ENCODE peak calls at places on chromosomes 7 and 10, in nine cellular contexts. One of them, this sample, is unnamed.
A peak's percentile ranks its signal among the peaks of the same experiment; 100 is the strongest.

GRCh38 chr7:680411-681127 is 45.9 kb upstream of the DNAAF5 start:
- DNase-seq in ureter: no peak
- DNase-seq in stimulated activated CD8-positive, alpha-beta memory T cell treated with anti-CD3 and anti-CD28 coated beads, Interleukin-2, amount 100 ng/mL, for 48 hours: no peak
- DNase-seq in NCI-H748 treated with DMSO at 0.1 percent for 48 hours: no peak
- DNase-seq in GM12865: no peak
- DNase-seq in NCI-H2029 treated with DMSO at 0.1 percent for 48 hours: no peak
- DNase-seq in NCI-H2081: no peak
- DNase-seq in Calu3: no peak
- DNase-seq in endothelial cell: no peak
- DNase-seq in this sample: no peak

GRCh38 chr7:9625953-9626352 is 1192.5 kb downstream of the NXPH1 start:
- DNase-seq in ureter: no peak
- DNase-seq in stimulated activated CD8-positive, alpha-beta memory T cell treated with anti-CD3 and anti-CD28 coated beads, Interleukin-2, amount 100 ng/mL, for 48 hours: no peak
- DNase-seq in NCI-H748 treated with DMSO at 0.1 percent for 48 hours: no peak
- DNase-seq in GM12865: no peak
- DNase-seq in NCI-H2029 treated with DMSO at 0.1 percent for 48 hours: no peak
- DNase-seq in NCI-H2081: no peak
- DNase-seq in Calu3: no peak
- DNase-seq in endothelial cell: no peak
- DNase-seq in this sample: no peak

GRCh38 chr7:40640566-40640965 is 505.8 kb downstream of the SUGCT start:
- DNase-seq in ureter: no peak
- DNase-seq in stimulated activated CD8-positive, alpha-beta memory T cell treated with anti-CD3 and anti-CD28 coated beads, Interleukin-2, amount 100 ng/mL, for 48 hours: no peak
- DNase-seq in NCI-H748 treated with DMSO at 0.1 percent for 48 hours: no peak
- DNase-seq in GM12865: no peak
- DNase-seq in NCI-H2029 treated with DMSO at 0.1 percent for 48 hours: no peak
- DNase-seq in NCI-H2081: no peak
- DNase-seq in Calu3: no peak
- DNase-seq in endothelial cell: no peak
- DNase-seq in this sample: no peak

GRCh38 chr7:17090751-17091150 is 207.7 kb upstream of the AHR start:
- DNase-seq in ureter: no peak
- DNase-seq in stimulated activated CD8-positive, alpha-beta memory T cell treated with anti-CD3 and anti-CD28 coated beads, Interleukin-2, amount 100 ng/mL, for 48 hours: no peak
- DNase-seq in NCI-H748 treated with DMSO at 0.1 percent for 48 hours: no peak
- DNase-seq in GM12865: no peak
- DNase-seq in NCI-H2029 treated with DMSO at 0.1 percent for 48 hours: no peak
- DNase-seq in NCI-H2081: no peak
- DNase-seq in Calu3: no peak
- DNase-seq in endothelial cell: no peak
- DNase-seq in this sample: no peak

GRCh38 chr7:73885975-73886798 is 25.2 kb downstream of the TMEM270 start:
- DNase-seq in ureter: no peak
- DNase-seq in stimulated activated CD8-positive, alpha-beta memory T cell treated with anti-CD3 and anti-CD28 coated beads, Interleukin-2, amount 100 ng/mL, for 48 hours: no peak
- DNase-seq in NCI-H748 treated with DMSO at 0.1 percent for 48 hours: no peak
- DNase-seq in GM12865: no peak
- DNase-seq in NCI-H2029 treated with DMSO at 0.1 percent for 48 hours: no peak
- DNase-seq in NCI-H2081: no peak
- DNase-seq in Calu3: no peak
- DNase-seq in endothelial cell: peak; percentile 42
- DNase-seq in this sample: no peak

GRCh38 chr10:16195894-16196293 is 240.9 kb upstream of the PTER start:
- DNase-seq in ureter: no peak
- DNase-seq in stimulated activated CD8-positive, alpha-beta memory T cell treated with anti-CD3 and anti-CD28 coated beads, Interleukin-2, amount 100 ng/mL, for 48 hours: no peak
- DNase-seq in NCI-H748 treated with DMSO at 0.1 percent for 48 hours: no peak
- DNase-seq in GM12865: no peak
- DNase-seq in NCI-H2029 treated with DMSO at 0.1 percent for 48 hours: no peak
- DNase-seq in NCI-H2081: no peak
- DNase-seq in Calu3: no peak
- DNase-seq in endothelial cell: no peak
- DNase-seq in this sample: no peak

GRCh38 chr7:66894463-66895080 is 26.5 kb upstream of the TMEM248 start:
- DNase-seq in ureter: no peak
- DNase-seq in stimulated activated CD8-positive, alpha-beta memory T cell treated with anti-CD3 and anti-CD28 coated beads, Interleukin-2, amount 100 ng/mL, for 48 hours: no peak
- DNase-seq in NCI-H748 treated with DMSO at 0.1 percent for 48 hours: no peak
- DNase-seq in GM12865: peak; percentile 26
- DNase-seq in NCI-H2029 treated with DMSO at 0.1 percent for 48 hours: no peak
- DNase-seq in NCI-H2081: no peak
- DNase-seq in Calu3: no peak
- DNase-seq in endothelial cell: peak; percentile 18
- DNase-seq in this sample: no peak

GRCh38 chr7:42694894-42695553 is 216.8 kb downstream of the C7orf25 start:
- DNase-seq in ureter: no peak
- DNase-seq in stimulated activated CD8-positive, alpha-beta memory T cell treated with anti-CD3 and anti-CD28 coated beads, Interleukin-2, amount 100 ng/mL, for 48 hours: no peak
- DNase-seq in NCI-H748 treated with DMSO at 0.1 percent for 48 hours: no peak
- DNase-seq in GM12865: no peak
- DNase-seq in NCI-H2029 treated with DMSO at 0.1 percent for 48 hours: no peak
- DNase-seq in NCI-H2081: no peak
- DNase-seq in Calu3: no peak
- DNase-seq in endothelial cell: no peak
- DNase-seq in this sample: no peak

GRCh38 chr10:129624526-129624925 is 157.5 kb downstream of the MGMT start:
- DNase-seq in ureter: no peak
- DNase-seq in stimulated activated CD8-positive, alpha-beta memory T cell treated with anti-CD3 and anti-CD28 coated beads, Interleukin-2, amount 100 ng/mL, for 48 hours: no peak
- DNase-seq in NCI-H748 treated with DMSO at 0.1 percent for 48 hours: no peak
- DNase-seq in GM12865: no peak
- DNase-seq in NCI-H2029 treated with DMSO at 0.1 percent for 48 hours: no peak
- DNase-seq in NCI-H2081: no peak
- DNase-seq in Calu3: no peak
- DNase-seq in endothelial cell: no peak
- DNase-seq in this sample: no peak

GRCh38 chr7:41046221-41046761 is 656.6 kb downstream of the INHBA start:
- DNase-seq in ureter: no peak
- DNase-seq in stimulated activated CD8-positive, alpha-beta memory T cell treated with anti-CD3 and anti-CD28 coated beads, Interleukin-2, amount 100 ng/mL, for 48 hours: no peak
- DNase-seq in NCI-H748 treated with DMSO at 0.1 percent for 48 hours: no peak
- DNase-seq in GM12865: no peak
- DNase-seq in NCI-H2029 treated with DMSO at 0.1 percent for 48 hours: no peak
- DNase-seq in NCI-H2081: no peak
- DNase-seq in Calu3: peak; percentile 31
- DNase-seq in endothelial cell: no peak
- DNase-seq in this sample: no peak

GRCh38 chr10:14621037-14621436 is 153.7 kb downstream of the FAM107B start:
- DNase-seq in ureter: no peak
- DNase-seq in stimulated activated CD8-positive, alpha-beta memory T cell treated with anti-CD3 and anti-CD28 coated beads, Interleukin-2, amount 100 ng/mL, for 48 hours: no peak
- DNase-seq in NCI-H748 treated with DMSO at 0.1 percent for 48 hours: no peak
- DNase-seq in GM12865: no peak
- DNase-seq in NCI-H2029 treated with DMSO at 0.1 percent for 48 hours: no peak
- DNase-seq in NCI-H2081: no peak
- DNase-seq in Calu3: no peak
- DNase-seq in endothelial cell: no peak
- DNase-seq in this sample: no peak

GRCh38 chr10:33229252-33229943 is 105.1 kb downstream of the NRP1 start:
- DNase-seq in ureter: no peak
- DNase-seq in stimulated activated CD8-positive, alpha-beta memory T cell treated with anti-CD3 and anti-CD28 coated beads, Interleukin-2, amount 100 ng/mL, for 48 hours: no peak
- DNase-seq in NCI-H748 treated with DMSO at 0.1 percent for 48 hours: no peak
- DNase-seq in GM12865: no peak
- DNase-seq in NCI-H2029 treated with DMSO at 0.1 percent for 48 hours: no peak
- DNase-seq in NCI-H2081: no peak
- DNase-seq in Calu3: no peak
- DNase-seq in endothelial cell: no peak
- DNase-seq in this sample: no peak

GRCh38 chr10:117543999-117544728 is 1.6 kb downstream of the EMX2 start:
- DNase-seq in ureter: no peak
- DNase-seq in stimulated activated CD8-positive, alpha-beta memory T cell treated with anti-CD3 and anti-CD28 coated beads, Interleukin-2, amount 100 ng/mL, for 48 hours: no peak
- DNase-seq in NCI-H748 treated with DMSO at 0.1 percent for 48 hours: no peak
- DNase-seq in GM12865: no peak
- DNase-seq in NCI-H2029 treated with DMSO at 0.1 percent for 48 hours: no peak
- DNase-seq in NCI-H2081: no peak
- DNase-seq in Calu3: no peak
- DNase-seq in endothelial cell: no peak
- DNase-seq in this sample: no peak

GRCh38 chr10:97849491-97850402 is at the start of gene GOLGA7B:
- DNase-seq in ureter: no peak
- DNase-seq in stimulated activated CD8-positive, alpha-beta memory T cell treated with anti-CD3 and anti-CD28 coated beads, Interleukin-2, amount 100 ng/mL, for 48 hours: peak; percentile 50
- DNase-seq in NCI-H748 treated with DMSO at 0.1 percent for 48 hours: no peak
- DNase-seq in GM12865: peak; percentile 14
- DNase-seq in NCI-H2029 treated with DMSO at 0.1 percent for 48 hours: no peak
- DNase-seq in NCI-H2081: peak; percentile 35
- DNase-seq in Calu3: peak; percentile 59
- DNase-seq in endothelial cell: peak; percentile 78
- DNase-seq in this sample: peak; percentile 36

GRCh38 chr10:50417906-50418697 is 166.8 kb upstream of the ASAH2 start:
- DNase-seq in ureter: peak; percentile 79
- DNase-seq in stimulated activated CD8-positive, alpha-beta memory T cell treated with anti-CD3 and anti-CD28 coated beads, Interleukin-2, amount 100 ng/mL, for 48 hours: peak; percentile 20
- DNase-seq in NCI-H748 treated with DMSO at 0.1 percent for 48 hours: no peak
- DNase-seq in GM12865: peak; percentile 93
- DNase-seq in NCI-H2029 treated with DMSO at 0.1 percent for 48 hours: no peak
- DNase-seq in NCI-H2081: peak; percentile 8
- DNase-seq in Calu3: peak; percentile 81
- DNase-seq in endothelial cell: peak; percentile 53
- DNase-seq in this sample: no peak

GRCh38 chr10:102795453-102796406 is 41.5 kb downstream of the CYP17A1 start:
- DNase-seq in ureter: no peak
- DNase-seq in stimulated activated CD8-positive, alpha-beta memory T cell treated with anti-CD3 and anti-CD28 coated beads, Interleukin-2, amount 100 ng/mL, for 48 hours: no peak
- DNase-seq in NCI-H748 treated with DMSO at 0.1 percent for 48 hours: no peak
- DNase-seq in GM12865: peak; percentile 9
- DNase-seq in NCI-H2029 treated with DMSO at 0.1 percent for 48 hours: no peak
- DNase-seq in NCI-H2081: no peak
- DNase-seq in Calu3: no peak
- DNase-seq in endothelial cell: no peak
- DNase-seq in this sample: no peak

GRCh38 chr10:11609492-11610093 is 1.9 kb downstream of the USP6NL start:
- DNase-seq in ureter: no peak
- DNase-seq in stimulated activated CD8-positive, alpha-beta memory T cell treated with anti-CD3 and anti-CD28 coated beads, Interleukin-2, amount 100 ng/mL, for 48 hours: no peak
- DNase-seq in NCI-H748 treated with DMSO at 0.1 percent for 48 hours: no peak
- DNase-seq in GM12865: peak; percentile 76
- DNase-seq in NCI-H2029 treated with DMSO at 0.1 percent for 48 hours: no peak
- DNase-seq in NCI-H2081: no peak
- DNase-seq in Calu3: no peak
- DNase-seq in endothelial cell: no peak
- DNase-seq in this sample: no peak

GRCh38 chr10:80274396-80275134 is 14.9 kb downstream of the MAT1A start:
- DNase-seq in ureter: peak; percentile 40
- DNase-seq in stimulated activated CD8-positive, alpha-beta memory T cell treated with anti-CD3 and anti-CD28 coated beads, Interleukin-2, amount 100 ng/mL, for 48 hours: no peak
- DNase-seq in NCI-H748 treated with DMSO at 0.1 percent for 48 hours: no peak
- DNase-seq in GM12865: no peak
- DNase-seq in NCI-H2029 treated with DMSO at 0.1 percent for 48 hours: no peak
- DNase-seq in NCI-H2081: no peak
- DNase-seq in Calu3: no peak
- DNase-seq in endothelial cell: no peak
- DNase-seq in this sample: no peak

GRCh38 chr7:26508917-26509316 is 217.3 kb downstream of the SNX10 start:
- DNase-seq in ureter: no peak
- DNase-seq in stimulated activated CD8-positive, alpha-beta memory T cell treated with anti-CD3 and anti-CD28 coated beads, Interleukin-2, amount 100 ng/mL, for 48 hours: no peak
- DNase-seq in NCI-H748 treated with DMSO at 0.1 percent for 48 hours: peak; percentile 93
- DNase-seq in GM12865: no peak
- DNase-seq in NCI-H2029 treated with DMSO at 0.1 percent for 48 hours: peak; percentile 85
- DNase-seq in NCI-H2081: peak; percentile 88
- DNase-seq in Calu3: peak; percentile 74
- DNase-seq in endothelial cell: no peak
- DNase-seq in this sample: no peak

This sample was measured in GM18507.